ENCODE peak calls at places on chromosomes 7 and 10, in ten cellular contexts. F is PC-3, E is mucosa of descending colon, J is Panc1, T is fibroblast of lung, U is cardiac muscle cell, B is GM23338, M is tibial artery, Q is SK-N-SH, G is mammary epithelial cell. A is an unnamed sample. For H3K36me3 and H3K4me1, the result is how much of the 10 kb centered on the place peaks cover.

GRCh38 chr10:77850620-77851231 is 75.8 kb downstream of the DLG5 start:
- DNase-seq in T (no peak), Q (no peak), M (no peak), U (no peak), F (no peak), E (no peak), B (peak), J (no peak), G (no peak), A (no peak)

GRCh38 chr10:67079126-67079525 is 153.3 kb downstream of the LRRTM3 start:
- DNase-seq in G (no peak), T (no peak), E (no peak), M (peak), F (no peak), Q (peak), B (no peak), U (no peak), J (no peak), A (no peak)

GRCh38 chr7:37999673-38000072 is 79.2 kb downstream of the EPDR1 start:
- DNase-seq in G (no peak), Q (no peak), J (no peak), U (peak), T (peak), M (no peak), B (no peak), F (no peak), E (no peak), A (no peak)

GRCh38 chr7:2012981-2013380 is 219.8 kb downstream of the MAD1L1 start:
- DNase-seq in F (no peak), U (peak), J (no peak), G (no peak), M (peak), B (no peak), E (no peak), T (peak), Q (peak), A (peak)

GRCh38 chr7:50827281-50827680 is 44.6 kb upstream of the GRB10 start:
- DNase-seq in E (no peak), T (no peak), B (no peak), U (no peak), Q (no peak), F (no peak), G (no peak), J (no peak), M (no peak), A (no peak)

GRCh38 chr7:17584822-17585221 is 286.4 kb downstream of the AHR start:
- DNase-seq in Q (no peak), J (no peak), B (no peak), U (peak), E (no peak), G (peak), T (peak), M (no peak), F (peak), A (no peak)

GRCh38 chr7:74043523-74043951 is 15.6 kb downstream of the ELN start:
- DNase-seq in Q (peak), B (peak), T (peak), J (no peak), G (no peak), U (peak), F (no peak), M (no peak), E (no peak), A (no peak)

GRCh38 chr10:132850896-132851295 is 64.9 kb upstream of the NKX6-2 start:
- DNase-seq in G (no peak), M (no peak), T (no peak), J (no peak), F (no peak), U (no peak), Q (no peak), E (no peak), B (peak), A (no peak)

GRCh38 chr10:74518076-74518475 is 308.3 kb upstream of the KAT6B start:
- DNase-seq in F (no peak), G (peak), Q (no peak), T (no peak), E (no peak), B (no peak), U (no peak), M (no peak), J (no peak), A (no peak)

GRCh38 chr10:89029785-89030437 is 39.3 kb downstream of the FAS start:
- DNase-seq in E (peak), M (peak), F (peak), Q (peak), U (peak), T (peak), B (peak), G (peak), J (peak), A (peak)

GRCh38 chr7:128092221-128092620 is 61.0 kb upstream of the LRRC4 start:
- DNase-seq in M (no peak), F (no peak), B (no peak), Q (no peak), U (no peak), T (no peak), J (no peak), G (no peak), E (peak), A (no peak)

GRCh38 chr10:93594518-93594917 is 6.5 kb downstream of the RBP4 start:
- DNase-seq in Q (no peak), F (no peak), U (no peak), M (no peak), G (no peak), E (no peak), B (no peak), J (no peak), T (no peak), A (no peak)

DNA sequence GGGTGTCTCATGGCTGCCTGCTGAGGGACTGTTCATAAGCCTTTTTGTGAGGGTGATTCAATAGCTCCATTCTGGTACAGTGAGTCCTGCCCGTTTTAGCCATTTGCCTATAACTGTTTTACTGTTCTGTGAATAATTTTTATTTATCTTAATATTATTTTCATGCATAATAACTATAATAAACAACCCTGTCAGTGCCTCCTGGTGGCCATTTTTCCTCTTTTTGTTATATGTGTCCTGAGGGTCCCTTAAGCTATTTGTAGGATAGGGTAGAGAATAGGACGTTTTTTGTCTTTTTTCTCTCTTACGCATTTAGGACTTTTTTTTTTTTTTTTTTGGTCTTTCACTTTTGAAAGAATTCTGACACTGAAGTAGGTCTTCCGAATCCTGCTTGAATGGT is 2.9 kb downstream of the C1QL3 start:
- DNase-seq in U (no peak), E (no peak), B (peak), T (no peak), G (no peak), Q (peak), M (no peak), F (peak), J (no peak), A (no peak)
- TF ChIP-seq CTCF in U (peak), E (no peak), B (no peak), T (peak), G (peak), Q (peak), M (no peak), F (peak), J (peak), A (peak)

GRCh38 chr7:107206136-107206535 is 37.3 kb downstream of the HBP1 start:
- DNase-seq in M (no peak), G (no peak), F (no peak), E (no peak), Q (no peak), U (no peak), J (no peak), B (no peak), T (no peak), A (no peak)
- H3K36me3 ChIP-seq in M (under half), G (under half), F (under half), E (under half), Q (half or more), U (under half), J (under half), B (under half), T (under half), A (half or more)

GRCh38 chr7:101953248-101953819 is 135.9 kb downstream of the CUX1 start:
- DNase-seq in U (peak), B (no peak), M (no peak), Q (peak), G (no peak), E (no peak), J (no peak), F (peak), T (peak), A (no peak)

GRCh38 chr7:101959342-101959741 is 141.9 kb downstream of the CUX1 start:
- DNase-seq in E (no peak), G (no peak), J (no peak), F (no peak), Q (no peak), B (no peak), U (no peak), T (no peak), M (no peak), A (no peak)

GRCh38 chr7:101954494-101954893 is 137.1 kb downstream of the CUX1 start:
- DNase-seq in G (no peak), U (no peak), E (no peak), B (no peak), F (no peak), M (no peak), J (no peak), Q (no peak), T (no peak), A (no peak)

GRCh38 chr7:101957733-101958525 is 140.5 kb downstream of the CUX1 start:
- DNase-seq in B (no peak), U (no peak), F (no peak), Q (no peak), G (no peak), E (no peak), J (no peak), T (no peak), M (no peak), A (no peak)

GRCh38 chr7:101956130-101956529 is 138.7 kb downstream of the CUX1 start:
- DNase-seq in J (no peak), G (no peak), T (no peak), U (no peak), F (no peak), E (no peak), Q (no peak), M (no peak), B (no peak), A (no peak)
- H3K4me1 ChIP-seq in J (under half), G (under half), T (under half), U (under half), F (under half), E (under half), Q (under half), M (under half), B (under half), A (under half)

DNA sequence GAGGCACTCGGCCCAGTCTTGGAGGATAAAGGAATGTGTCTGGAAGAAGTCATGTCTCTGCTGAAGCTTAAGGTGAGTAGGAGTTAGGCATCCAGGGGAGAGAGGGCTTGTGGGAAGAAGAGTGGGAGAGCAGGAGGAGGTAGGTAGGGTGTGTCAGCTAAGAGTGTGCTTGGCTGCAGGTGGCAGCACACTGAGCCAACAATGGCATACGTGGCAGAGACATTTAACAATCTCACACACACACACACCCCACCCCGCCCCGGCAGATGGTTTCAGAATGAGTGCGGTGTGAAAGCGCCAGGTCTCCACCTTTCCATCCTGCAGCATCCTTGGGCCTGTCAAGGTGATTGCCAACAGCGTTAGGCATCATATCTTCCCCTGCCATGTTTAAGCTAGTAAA is 11.2 kb upstream of the ARPC1A start:
- DNase-seq in E (peak), U (no peak), M (no peak), F (peak), B (no peak), Q (no peak), G (peak), J (no peak), T (no peak), A (no peak)
- TF ChIP-seq CTCF in E (no peak), U (no peak), M (no peak), F (no peak), B (no peak), Q (no peak), G (no peak), J (no peak), T (no peak), A (no peak)

GRCh38 chr7:141752634-141753033 is 11.3 kb upstream of the TAS2R3 start:
- DNase-seq in G (no peak), F (peak), Q (no peak), T (no peak), E (no peak), B (peak), U (no peak), J (no peak), M (no peak), A (no peak)
- H3K36me3 ChIP-seq in G (under half), F (half or more), Q (half or more), T (under half), E (under half), B (half or more), U (under half), J (under half), M (half or more), A (half or more)

DNA sequence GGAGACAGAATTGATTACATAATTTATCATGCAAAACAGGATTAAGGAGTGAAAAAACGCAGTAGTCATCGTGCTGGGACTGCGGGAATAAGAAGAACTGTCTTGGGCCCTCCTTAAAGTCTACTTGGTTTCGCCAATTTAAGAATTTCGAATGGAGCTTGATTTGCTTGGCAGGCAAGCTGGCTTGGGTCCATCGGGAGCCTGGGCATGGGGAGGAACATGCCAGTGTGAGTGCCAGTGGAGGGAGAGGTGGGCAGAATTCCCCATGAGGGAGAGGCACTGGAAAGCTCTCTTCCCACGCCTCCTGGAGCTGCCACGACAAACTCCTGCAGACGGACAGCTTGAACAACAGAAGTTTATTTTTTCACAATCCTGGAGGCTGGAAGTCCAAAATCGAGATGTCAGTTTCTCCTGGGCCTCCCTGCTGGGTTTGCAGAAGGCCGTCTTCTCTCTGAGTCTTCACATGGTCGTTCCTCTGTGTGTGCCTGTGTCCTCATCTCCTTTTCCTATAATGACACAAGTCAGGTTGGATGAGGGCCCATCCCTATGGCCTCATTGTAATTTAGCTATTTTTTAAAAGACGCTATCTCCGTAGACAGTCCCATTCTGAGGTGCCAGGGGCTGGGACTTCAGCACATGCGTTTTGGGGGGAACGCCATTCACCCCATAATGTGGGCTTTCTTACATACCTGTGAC is 528.7 kb upstream of the DPP6 start:
- DNase-seq in U (no peak), F (no peak), J (no peak), T (no peak), E (no peak), M (no peak), B (no peak), Q (no peak), G (no peak), A (no peak)
- H3K4me1 ChIP-seq in U (under half), F (under half), J (under half), T (under half), E (under half), M (under half), B (under half), Q (under half), G (under half), A (under half)

DNA sequence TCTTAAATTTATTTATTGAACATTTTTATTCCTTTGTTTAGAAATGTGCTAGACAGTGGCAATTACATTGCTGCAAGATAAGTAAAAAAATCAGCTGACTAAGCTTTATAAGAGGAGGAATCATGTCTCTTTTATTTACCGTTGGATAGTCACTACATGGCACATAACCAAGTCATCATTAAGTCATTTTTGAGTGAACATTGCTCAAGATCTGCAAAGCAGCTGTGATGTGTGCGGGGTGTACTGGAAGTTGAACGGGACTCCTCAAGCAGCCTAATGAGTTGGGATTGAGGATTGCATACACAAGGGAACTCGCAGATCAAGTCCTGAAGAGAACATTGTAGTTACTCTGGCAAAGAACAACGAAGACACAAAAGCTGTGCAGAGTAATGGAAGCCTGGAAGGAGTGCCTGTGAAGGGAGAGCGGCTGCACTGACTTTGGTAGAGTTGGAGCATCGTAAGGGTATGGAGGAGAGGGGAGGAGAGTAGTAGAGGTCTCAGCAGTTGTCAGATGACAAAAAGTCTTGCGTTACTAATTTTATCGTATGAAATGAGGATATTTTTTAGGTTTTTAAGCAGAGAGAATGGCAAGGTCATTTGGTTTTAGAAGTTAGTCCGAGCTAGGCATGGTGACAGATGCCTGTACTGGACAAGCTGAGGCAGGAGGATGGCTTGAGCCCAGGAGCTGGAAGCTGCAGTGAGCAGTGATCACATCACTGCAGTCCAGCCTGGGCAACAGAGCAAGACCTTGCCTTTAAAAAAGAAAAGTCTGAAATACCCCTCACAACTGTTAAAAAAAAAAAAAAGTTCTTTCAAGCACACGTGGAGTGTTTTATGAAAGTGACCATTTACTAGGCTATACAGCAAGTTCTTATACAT is 95.1 kb downstream of the BMPR1A start:
- DNase-seq in F (peak), M (peak), B (no peak), G (no peak), Q (no peak), U (peak), E (no peak), J (no peak), T (peak), A (no peak)
- TF ChIP-seq CTCF in F (no peak), M (no peak), B (no peak), G (no peak), Q (no peak), U (no peak), E (no peak), J (no peak), T (no peak), A (no peak)

DNA sequence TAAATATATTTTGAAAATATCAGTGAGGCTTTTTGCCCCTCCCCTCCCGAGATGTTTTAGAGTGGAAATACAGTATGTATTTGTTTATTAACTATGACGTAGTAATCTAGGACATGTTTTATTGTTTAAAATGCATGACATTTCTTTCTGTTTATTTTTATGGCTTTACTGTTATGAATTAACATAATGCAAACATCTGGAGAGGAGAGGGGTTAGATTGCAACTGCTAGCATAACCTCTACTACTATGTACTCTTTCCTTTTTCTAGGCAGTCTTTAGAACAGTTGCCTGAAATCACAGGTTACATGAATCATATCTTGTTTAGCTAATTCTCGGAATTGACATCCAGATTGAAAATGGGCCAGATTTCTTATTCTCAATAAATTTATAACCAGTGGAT is 7.4 kb downstream of the BTAF1 start:
- DNase-seq in G (no peak), E (no peak), J (no peak), Q (no peak), M (no peak), U (no peak), B (no peak), F (no peak), T (no peak), A (no peak)
- H3K36me3 ChIP-seq in G (under half), E (under half), J (under half), Q (under half), M (under half), U (under half), B (under half), F (under half), T (under half), A (under half)

DNA sequence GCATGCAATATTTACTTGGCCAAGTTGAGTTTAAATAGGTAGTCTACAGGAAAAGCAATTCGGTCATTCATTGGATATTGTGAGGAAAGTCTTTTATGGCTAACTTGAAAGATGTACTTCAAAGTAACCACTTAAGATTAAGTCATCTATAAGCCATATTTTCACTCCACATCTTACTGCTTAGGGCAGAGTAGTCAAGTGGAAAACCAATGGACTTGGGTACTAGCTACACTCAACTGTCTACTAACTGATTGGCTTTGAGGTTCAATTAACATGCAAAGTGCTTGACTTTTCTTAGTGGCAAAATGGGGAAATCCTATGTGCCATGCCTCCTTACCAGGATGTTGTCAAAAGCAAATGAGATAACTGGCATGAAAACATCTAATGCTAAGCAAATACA is 51.0 kb downstream of the CAV1 start:
- DNase-seq in B (no peak), J (no peak), U (no peak), F (no peak), M (no peak), Q (no peak), T (no peak), G (no peak), E (no peak), A (no peak)
- H3K4me1 ChIP-seq in B (under half), J (under half), U (under half), F (half or more), M (under half), Q (half or more), T (under half), G (under half), E (under half), A (half or more)

DNA sequence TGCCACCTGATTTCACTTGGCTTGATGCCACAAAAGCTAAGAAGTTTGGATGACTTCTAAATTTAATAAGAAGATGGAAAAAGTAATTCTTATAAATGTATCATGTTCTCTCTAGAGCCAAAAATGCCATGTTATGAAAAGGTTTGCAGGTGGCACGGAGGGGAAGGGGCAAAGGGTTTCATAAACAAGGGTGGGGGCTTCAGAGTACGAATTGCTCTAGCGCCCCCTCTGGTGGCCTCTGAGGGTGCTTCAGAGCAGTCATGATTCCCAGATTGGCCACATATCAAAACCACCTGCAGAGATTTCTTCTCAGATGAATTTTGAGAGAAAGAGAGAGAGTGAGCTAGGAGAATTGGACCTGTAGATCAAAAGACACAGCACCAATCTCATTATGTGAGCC is 208.6 kb upstream of the YAE1 start:
- DNase-seq in J (no peak), T (no peak), E (no peak), U (no peak), B (peak), F (no peak), G (no peak), M (no peak), Q (no peak), A (no peak)
- TF ChIP-seq CTCF in J (peak), T (peak), E (no peak), U (peak), B (peak), F (peak), G (peak), M (no peak), Q (peak), A (no peak)

A was measured in lower lobe of right lung.